ENCODE peak calls at places on chromosomes 3 and 15, in eight cellular contexts. I, W, L, K, E, B, P and N are unnamed samples.

GRCh38 chr3:101926594-101927105 is 77.3 kb downstream of the NFKBIZ start:
- DNase-seq in I (no peak), W (no peak), L (no peak), K (no peak), E (peak; percentile 39), B (no peak), P (peak; percentile 51), N (no peak)

GRCh38 chr3:101384426-101384825 is 64.1 kb upstream of the IMPG2 start:
- DNase-seq in I (no peak), W (no peak), L (no peak), K (no peak), E (no peak), B (no peak), P (no peak), N (no peak)

GRCh38 chr15:77163806-77164384 is 93.0 kb upstream of the TSPAN3 start:
- DNase-seq in I (no peak), W (no peak), L (no peak), K (no peak), E (no peak), B (no peak), P (no peak), N (no peak)

GRCh38 chr15:79978694-79979519 is 7.9 kb upstream of the BCL2A1 start:
- DNase-seq in I (no peak), W (no peak), L (no peak), K (peak; percentile 86), E (no peak), B (no peak), P (peak; percentile 77), N (no peak)

GRCh38 chr3:29091599-29092189 is 189.2 kb upstream of the RBMS3 start:
- DNase-seq in I (no peak), W (no peak), L (no peak), K (no peak), E (no peak), B (no peak), P (peak; percentile 0), N (no peak)

GRCh38 chr3:195892355-195893120 is 15.8 kb downstream of the TNK2 start:
- DNase-seq in I (no peak), W (no peak), L (no peak), K (peak; percentile 81), E (peak; percentile 89), B (peak; percentile 73), P (peak; percentile 83), N (peak; percentile 88)

GRCh38 chr3:117443014-117443413 is 733.4 kb downstream of the TUSC7 start:
- DNase-seq in I (no peak), W (peak; percentile 4), L (no peak), K (peak; percentile 2), E (no peak), B (no peak), P (peak; percentile 38), N (no peak)

GRCh38 chr3:49339593-49339946 is 283 bp downstream of the USP4 start:
- DNase-seq in I (peak; percentile 6), W (no peak), L (no peak), K (no peak), E (peak; percentile 23), B (peak; percentile 55), P (no peak), N (no peak)